ENCODE peak calls at places on chromosomes 13 and 19, in five cellular contexts. X, Q, N, B and E are unnamed samples. For H3K4me1 and H4K20me1, the result is how much of the 10 kb centered on the place peaks cover.

GRCh38 chr13:73244486-73244885 is 185.7 kb downstream of the KLF5 start:
- DNase-seq in Q (no peak), X (no peak), N (no peak), B (no peak), E (no peak)

GRCh38 chr19:37997911-37998344 is 90.9 kb downstream of the SIPA1L3 start:
- DNase-seq in B (no peak), X (peak), Q (no peak), N (no peak), E (no peak)

GRCh38 chr19:58279925-58280316 is 1.2 kb downstream of the ZNF8 start:
- DNase-seq in N (no peak), Q (no peak), B (no peak), X (no peak), E (no peak)

GRCh38 chr19:58586131-58586765 is 13.1 kb upstream of the MZF1 start:
- DNase-seq in X (no peak), B (no peak), Q (no peak), N (no peak), E (no peak)

GRCh38 chr13:33178197-33178699 is 107.3 kb downstream of the STARD13 start:
- DNase-seq in X (no peak), Q (no peak), B (no peak), N (no peak), E (no peak)

GRCh38 chr19:13597625-13598024 is 91.3 kb upstream of the CACNA1A start:
- DNase-seq in N (peak), Q (peak), X (peak), B (peak), E (peak)

GRCh38 chr19:38285567-38285966 is 18.5 kb upstream of the C19orf33 start:
- DNase-seq in B (no peak), X (no peak), N (no peak), Q (no peak), E (no peak)

GRCh38 chr19:48302600-48302959 is 22.8 kb upstream of the EMP3 start:
- DNase-seq in B (no peak), X (no peak), N (no peak), Q (no peak), E (no peak)

GRCh38 chr19:48149430-48149829 is 20.7 kb downstream of the LIG1 start:
- DNase-seq in B (no peak), X (no peak), Q (no peak), N (no peak), E (no peak)

GRCh38 chr13:37869506-37869755 is 141 bp downstream of the TRPC4 start:
- DNase-seq in Q (no peak), B (no peak), N (peak), X (no peak), E (no peak)

GRCh38 chr19:4015705-4016402 is 8.3 kb downstream of the PIAS4 start:
- DNase-seq in N (no peak), B (no peak), Q (no peak), X (no peak), E (no peak)

GRCh38 chr19:33903489-33903850 is 106.8 kb downstream of the KCTD15 start:
- DNase-seq in N (no peak), B (no peak), X (no peak), Q (no peak), E (no peak)

GRCh38 chr19:38921420-38922274 is 8.9 kb downstream of the SARS2 start:
- DNase-seq in N (no peak), B (no peak), Q (no peak), X (no peak), E (no peak)

GRCh38 chr19:27971071-27971470 is 1241.9 kb downstream of the UQCRFS1 start:
- DNase-seq in Q (no peak), N (peak), X (no peak), B (no peak), E (peak)

GRCh38 chr19:33438987-33439781 is 65.7 kb downstream of the CEBPG start:
- DNase-seq in B (no peak), Q (no peak), X (no peak), N (no peak), E (no peak)

GRCh38 chr13:102591988-102592781 is 4.6 kb upstream of the TPP2 start:
- DNase-seq in N (peak), Q (peak), B (peak), X (peak), E (peak)

GRCh38 chr19:51366999-51367564 is 894 bp upstream of the ETFB start:
- DNase-seq in N (no peak), B (no peak), X (no peak), Q (peak), E (no peak)

DNA sequence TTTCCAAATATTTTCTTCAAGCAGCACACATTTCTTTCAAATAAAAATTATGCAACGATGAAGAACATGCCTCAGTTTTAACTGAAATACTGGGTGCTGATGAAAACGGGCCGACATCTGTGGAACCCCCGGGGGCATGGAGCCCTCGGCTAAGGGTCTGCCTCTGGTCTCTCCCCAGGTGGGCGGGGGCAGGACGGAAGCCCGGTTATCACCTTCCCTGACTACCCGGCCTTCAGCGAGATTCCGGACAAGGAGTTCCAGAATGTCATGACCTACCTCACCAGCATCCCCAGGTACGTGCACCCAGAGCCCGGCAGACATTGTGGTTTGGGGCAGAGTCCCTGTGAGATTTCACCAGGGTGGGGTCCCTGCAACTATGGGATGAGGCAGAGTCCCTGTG is 55.5 kb downstream of the MCF2L start:
- DNase-seq in B (no peak), Q (no peak), X (no peak), N (no peak), E (no peak)
- H3K4me1 ChIP-seq in B (under half), Q (under half), X (under half), N (under half), E (under half)

GRCh38 chr13:110559986-110560385 is 1.5 kb downstream of the RAB20 start:
- DNase-seq in N (no peak), Q (no peak), B (no peak), X (no peak), E (no peak)

GRCh38 chr13:110560606-110561334 is 752 bp downstream of the RAB20 start:
- DNase-seq in X (no peak), B (peak), N (peak), Q (no peak), E (peak)

GRCh38 chr13:110561335-110562033 is at the start of gene RAB20:
- DNase-seq in N (peak), X (peak), Q (peak), B (peak), E (peak)

GRCh38 chr13:110557610-110558305 is 3.8 kb downstream of the RAB20 start:
- DNase-seq in N (no peak), X (no peak), B (no peak), Q (no peak), E (no peak)

GRCh38 chr13:110559429-110559943 is 2.0 kb downstream of the RAB20 start:
- DNase-seq in N (no peak), Q (no peak), X (no peak), B (no peak), E (no peak)
- H3K27ac ChIP-seq in N (no peak), Q (no peak), X (no peak), B (no peak), E (no peak)

GRCh38 chr19:5967994-5968430 is 9.9 kb downstream of the RANBP3 start:
- DNase-seq in B (peak), N (peak), Q (peak), X (peak), E (peak)
- H4K20me1 ChIP-seq in B (half or more), N (half or more), Q (half or more), X (under half), E (half or more)

GRCh38 chr19:1905863-1906375 is 720 bp downstream of the ADAT3 start:
- DNase-seq in B (no peak), N (no peak), X (no peak), Q (no peak), E (no peak)
- H3K4me1 ChIP-seq in B (half or more), N (under half), X (under half), Q (under half), E (under half)

GRCh38 chr13:31200636-31200970 is 828 bp downstream of the B3GLCT start:
- DNase-seq in X (no peak), B (peak), N (peak), Q (peak), E (peak)

GRCh38 chr13:31208554-31209122 is 8.9 kb downstream of the B3GLCT start:
- DNase-seq in X (no peak), Q (no peak), N (no peak), B (no peak), E (no peak)

GRCh38 chr13:31201341-31202024 is 1.7 kb downstream of the B3GLCT start:
- DNase-seq in X (no peak), N (no peak), Q (no peak), B (no peak), E (no peak)

GRCh38 chr13:31207630-31208549 is 8.1 kb downstream of the B3GLCT start:
- DNase-seq in Q (no peak), X (no peak), B (no peak), N (no peak), E (peak)

GRCh38 chr13:31204592-31204991 is 4.8 kb downstream of the B3GLCT start:
- DNase-seq in X (peak), N (no peak), B (peak), Q (no peak), E (no peak)
- H3K27ac ChIP-seq in X (no peak), N (no peak), B (peak), Q (no peak), E (no peak)

GRCh38 chr19:16205205-16206045 is 7.7 kb downstream of the AP1M1 start:
- DNase-seq in Q (no peak), X (no peak), N (no peak), B (no peak), E (no peak)

GRCh38 chr19:16207063-16207462 is 9.4 kb downstream of the AP1M1 start:
- DNase-seq in X (no peak), Q (no peak), N (no peak), B (no peak), E (no peak)

GRCh38 chr19:16207490-16208025 is 9.8 kb downstream of the AP1M1 start:
- DNase-seq in Q (no peak), X (no peak), B (no peak), N (no peak), E (no peak)

GRCh38 chr19:16206637-16207036 is 8.9 kb downstream of the AP1M1 start:
- DNase-seq in X (no peak), N (no peak), B (no peak), Q (no peak), E (no peak)

DNA sequence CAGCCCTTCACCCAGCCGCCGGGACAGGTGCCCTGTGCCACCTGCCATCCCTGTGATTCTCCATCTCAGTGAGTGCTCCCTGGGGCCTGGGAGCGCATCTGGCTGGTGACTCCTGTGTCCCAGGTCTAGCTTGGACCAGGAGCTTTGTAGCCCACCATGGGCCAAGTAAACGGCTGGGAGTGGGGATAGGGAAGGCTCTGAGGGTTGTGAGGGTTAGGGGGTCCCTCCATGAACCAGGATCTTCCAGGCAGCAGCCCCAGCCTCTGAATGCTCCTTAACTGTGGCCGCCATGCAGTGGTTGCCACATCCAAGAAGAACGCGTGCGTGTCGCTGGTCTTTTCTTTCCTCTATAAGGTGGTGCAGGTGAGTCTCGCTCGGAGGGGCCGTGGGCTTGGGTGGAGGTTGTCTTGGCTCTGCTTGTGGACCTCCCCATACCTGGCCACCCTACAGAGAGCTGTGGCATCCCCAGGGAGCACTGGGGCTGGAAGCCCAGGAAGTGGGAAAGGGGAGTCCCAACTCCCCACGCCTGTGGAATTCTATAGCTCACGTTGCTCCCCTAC is 8.4 kb downstream of the AP1M1 start:
- DNase-seq in Q (no peak), B (no peak), X (no peak), N (no peak), E (no peak)
- H4K20me1 ChIP-seq in Q (half or more), B (under half), X (under half), N (under half), E (under half)

GRCh38 chr13:24263652-24264051 is 45.7 kb upstream of the C1QTNF9 start:
- DNase-seq in Q (no peak), N (no peak), B (no peak), X (no peak), E (no peak)
- H3K4me1 ChIP-seq in Q (under half), N (under half), B (under half), X (under half), E (under half)

GRCh38 chr19:45414468-45414867 is 8.0 kb downstream of the POLR1G start:
- DNase-seq in X (no peak), Q (no peak), N (no peak), B (no peak), E (no peak)
- H3K27ac ChIP-seq in X (no peak), Q (no peak), N (no peak), B (no peak), E (no peak)

GRCh38 chr19:5042556-5042955 is 73.6 kb downstream of the KDM4B start:
- DNase-seq in N (no peak), Q (no peak), X (no peak), B (no peak), E (peak)
- H4K20me1 ChIP-seq in N (under half), Q (under half), X (under half), B (under half), E (under half)

GRCh38 chr13:99057310-99057975 is 79.6 kb upstream of the DOCK9 start:
- DNase-seq in X (no peak), B (no peak), Q (no peak), N (no peak), E (no peak)

GRCh38 chr13:99061411-99061810 is 83.5 kb upstream of the DOCK9 start:
- DNase-seq in Q (no peak), B (no peak), N (no peak), X (no peak), E (no peak)

GRCh38 chr13:99056381-99057014 is 78.6 kb upstream of the DOCK9 start:
- DNase-seq in Q (no peak), B (no peak), N (peak), X (no peak), E (no peak)

GRCh38 chr13:99059498-99060070 is 81.7 kb upstream of the DOCK9 start:
- DNase-seq in Q (no peak), X (no peak), B (no peak), N (no peak), E (no peak)

GRCh38 chr13:99058527-99059495 is 80.9 kb upstream of the DOCK9 start:
- DNase-seq in Q (no peak), N (no peak), X (no peak), B (peak), E (no peak)
- H3K4me1 ChIP-seq in Q (under half), N (under half), X (under half), B (under half), E (under half)